ENCODE peak calls at places on chromosomes 13 and 19, in ten cellular contexts. Q, J, A, B, D, K, P, Z, I and C are unnamed samples.

GRCh38 chr19:850221-850978 is 1.7 kb upstream of the ELANE start:
- DNase-seq in K (no peak), P (peak), B (no peak), Z (no peak), D (no peak), A (peak), Q (no peak), J (peak), I (peak), C (peak)

GRCh38 chr13:51000576-51001260 is 91.1 kb downstream of the RNASEH2B start:
- DNase-seq in K (no peak), Z (no peak), J (no peak), B (no peak), D (peak), A (no peak), P (no peak), Q (no peak), I (no peak), C (peak)

GRCh38 chr13:32881074-32881791 is 135.0 kb upstream of the KL start:
- DNase-seq in P (peak), A (no peak), D (no peak), Q (no peak), J (no peak), K (no peak), I (no peak), Z (no peak), B (no peak), C (no peak)

GRCh38 chr19:56917998-56918397 is 77.5 kb upstream of the PEG3 start:
- DNase-seq in Z (no peak), Q (no peak), K (no peak), B (no peak), I (no peak), P (peak), J (no peak), D (no peak), A (no peak), C (no peak)

GRCh38 chr13:42258747-42259146 is 13.2 kb upstream of the AKAP11 start:
- DNase-seq in P (no peak), I (no peak), B (no peak), D (no peak), K (no peak), J (no peak), Z (no peak), Q (no peak), A (no peak), C (no peak)

GRCh38 chr19:8629184-8629583 is 1.2 kb upstream of the NFILZ start:
- DNase-seq in K (no peak), D (no peak), B (no peak), Z (no peak), I (no peak), Q (no peak), A (no peak), J (no peak), P (no peak), C (no peak)

GRCh38 chr13:20136781-20137703 is 23.8 kb downstream of the GJA3 start:
- DNase-seq in B (peak), I (no peak), Z (no peak), A (no peak), Q (peak), J (peak), P (no peak), K (no peak), D (no peak), C (no peak)

GRCh38 chr13:36834299-36834698 is 15.3 kb downstream of the RFXAP start:
- DNase-seq in A (no peak), P (no peak), I (no peak), J (no peak), Z (no peak), D (no peak), K (no peak), B (no peak), Q (no peak), C (no peak)

GRCh38 chr13:87999791-88000190 is 328.6 kb downstream of the SLITRK5 start:
- DNase-seq in I (peak), Q (no peak), B (no peak), D (no peak), P (no peak), Z (no peak), K (no peak), J (no peak), A (no peak), C (no peak)

GRCh38 chr13:31913459-31913858 is 118.1 kb upstream of the FRY start:
- DNase-seq in A (no peak), K (no peak), J (no peak), B (no peak), Q (no peak), D (no peak), Z (no peak), P (no peak), I (no peak), C (no peak)

GRCh38 chr13:47111499-47111898 is 214.6 kb upstream of the HTR2A start:
- DNase-seq in B (no peak), Q (no peak), P (no peak), K (no peak), D (no peak), A (no peak), J (no peak), I (no peak), Z (no peak), C (no peak)

GRCh38 chr19:50356691-50357177 is 8.7 kb downstream of the NAPSA start:
- DNase-seq in A (no peak), Z (no peak), I (no peak), K (no peak), D (no peak), P (no peak), Q (no peak), B (no peak), J (no peak), C (no peak)

GRCh38 chr19:48703316-48703715 is 7.5 kb downstream of the FUT2 start:
- DNase-seq in B (no peak), J (no peak), P (no peak), A (no peak), Q (no peak), I (no peak), D (no peak), Z (no peak), K (no peak), C (no peak)

GRCh38 chr19:46404039-46404883 is 9.1 kb downstream of the CCDC8 start:
- DNase-seq in I (no peak), D (no peak), Z (no peak), A (peak), B (no peak), Q (no peak), J (peak), K (no peak), P (no peak), C (peak)

GRCh38 chr19:47209323-47210179 is 21.4 kb downstream of the BBC3 start:
- DNase-seq in D (no peak), J (no peak), B (no peak), K (no peak), P (no peak), Z (no peak), A (no peak), Q (no peak), I (peak), C (peak)

GRCh38 chr13:107835339-107836018 is 379.9 kb downstream of the LIG4 start:
- DNase-seq in D (peak), A (peak), Q (no peak), B (no peak), P (no peak), J (no peak), I (no peak), Z (no peak), K (no peak), C (no peak)

GRCh38 chr19:43664008-43664407 is 6.0 kb downstream of the PLAUR start:
- DNase-seq in B (no peak), D (no peak), P (no peak), Q (peak), J (no peak), K (no peak), I (no peak), A (no peak), Z (no peak), C (no peak)

GRCh38 chr13:37716395-37716794 is 117.8 kb upstream of the POSTN start:
- DNase-seq in A (peak), Q (no peak), Z (no peak), K (no peak), J (no peak), D (peak), P (no peak), B (no peak), I (no peak), C (no peak)

GRCh38 chr19:3585301-3586123 is at the start of gene GIPC3:
- DNase-seq in P (no peak), K (no peak), J (no peak), Q (peak), Z (no peak), I (peak), A (no peak), D (no peak), B (no peak), C (no peak)

GRCh38 chr19:56966697-56967299 is 126.3 kb upstream of the PEG3 start:
- DNase-seq in K (no peak), Z (no peak), Q (no peak), B (no peak), J (no peak), I (no peak), P (no peak), A (no peak), D (no peak), C (no peak)

GRCh38 chr13:50016421-50016820 is 1.2 kb downstream of the KCNRG start:
- DNase-seq in K (no peak), P (no peak), J (no peak), Q (no peak), A (no peak), Z (no peak), I (no peak), B (no peak), D (no peak), C (no peak)

GRCh38 chr13:40352807-40353562 is 313.5 kb downstream of the FOXO1 start:
- DNase-seq in B (no peak), P (no peak), J (no peak), D (no peak), I (no peak), A (no peak), K (no peak), Q (no peak), Z (no peak), C (no peak)

GRCh38 chr13:76873454-76873853 is 12.8 kb downstream of the KCTD12 start:
- DNase-seq in A (no peak), J (no peak), K (no peak), Z (no peak), D (no peak), B (no peak), Q (no peak), P (no peak), I (no peak), C (no peak)

GRCh38 chr19:45641274-45642105 is 2.3 kb upstream of the EML2 start:
- DNase-seq in J (peak), A (peak), D (no peak), B (peak), I (peak), P (no peak), Z (peak), Q (peak), K (peak), C (peak)

GRCh38 chr13:82758056-82758455 is 1124.2 kb downstream of the SLITRK1 start:
- DNase-seq in D (no peak), P (no peak), I (peak), K (peak), Z (no peak), J (peak), B (no peak), Q (no peak), A (no peak), C (no peak)

GRCh38 chr13:74061939-74062595 is 72.1 kb downstream of the KLF12 start:
- DNase-seq in B (no peak), K (no peak), Q (peak), A (no peak), P (no peak), Z (no peak), J (no peak), I (no peak), D (peak), C (no peak)

GRCh38 chr13:101092985-101093384 is 323.3 kb downstream of the NALCN start:
- DNase-seq in D (no peak), B (no peak), A (peak), I (no peak), K (no peak), Z (no peak), P (no peak), Q (no peak), J (no peak), C (no peak)

GRCh38 chr13:109113427-109113826 is 484.0 kb downstream of the MYO16 start:
- DNase-seq in J (no peak), Q (no peak), B (no peak), P (no peak), K (no peak), D (no peak), A (no peak), I (no peak), Z (no peak), C (no peak)

GRCh38 chr13:26254583-26255102 is 714 bp downstream of the CDK8 start:
- DNase-seq in I (peak), Z (peak), D (no peak), B (peak), A (peak), P (no peak), Q (peak), K (no peak), J (peak), C (peak)

GRCh38 chr13:75256922-75257321 is 225.0 kb downstream of the TBC1D4 start:
- DNase-seq in K (no peak), P (no peak), I (no peak), J (no peak), Z (no peak), D (no peak), A (no peak), Q (no peak), B (no peak), C (no peak)

GRCh38 chr13:103625194-103625593 is 559.0 kb upstream of the SLC10A2 start:
- DNase-seq in Q (no peak), D (no peak), K (no peak), I (no peak), Z (no peak), J (no peak), P (no peak), A (no peak), B (no peak), C (no peak)

GRCh38 chr19:33208904-33209843 is 15.0 kb downstream of the LRP3 start:
- DNase-seq in B (no peak), I (no peak), Z (no peak), P (no peak), D (no peak), K (no peak), A (no peak), J (no peak), Q (no peak), C (no peak)

GRCh38 chr19:34588846-34589245 is 88.1 kb downstream of the SCGB2B2 start:
- DNase-seq in Z (no peak), K (no peak), A (no peak), J (no peak), P (no peak), B (no peak), D (no peak), I (no peak), Q (no peak), C (no peak)

GRCh38 chr13:73079359-73079758 is 20.6 kb downstream of the KLF5 start:
- DNase-seq in Z (no peak), K (no peak), A (no peak), Q (no peak), I (no peak), D (no peak), J (no peak), B (no peak), P (no peak), C (no peak)

GRCh38 chr19:18649371-18650047 is 12.7 kb downstream of the KLHL26 start:
- DNase-seq in J (no peak), Z (no peak), P (no peak), A (no peak), D (no peak), Q (no peak), I (no peak), K (no peak), B (no peak), C (peak)

GRCh38 chr13:51231456-51231855 is 9.3 kb downstream of the FAM124A start:
- DNase-seq in J (no peak), A (no peak), Z (no peak), Q (no peak), I (no peak), P (no peak), K (no peak), B (no peak), D (no peak), C (no peak)

GRCh38 chr13:56347014-56347413 is 793.7 kb upstream of the PRR20A start:
- DNase-seq in D (no peak), Z (no peak), A (no peak), I (no peak), K (no peak), J (no peak), B (no peak), P (no peak), Q (no peak), C (no peak)